ENCODE peak calls at places on chromosomes 7 and 10, in six cellular contexts. E is colonic mucosa, A is AG10803, Z is heart right ventricle, M is Calu3, J is suprapubic skin. C is an unnamed sample.

GRCh38 chr7:158782638-158783490 is 46.4 kb downstream of the ESYT2 start:
- DNase-seq in E (no peak), A (peak), Z (peak), M (peak), J (peak), C (peak)

GRCh38 chr7:139118803-139119485 is 9.4 kb upstream of the ZC3HAV1 start:
- DNase-seq in E (peak), A (no peak), Z (no peak), M (no peak), J (no peak), C (peak)

GRCh38 chr7:8639668-8640067 is 206.3 kb downstream of the NXPH1 start:
- DNase-seq in E (no peak), A (no peak), Z (no peak), M (no peak), J (no peak), C (no peak)

GRCh38 chr7:18552943-18553584 is 57.5 kb downstream of the HDAC9 start:
- DNase-seq in E (no peak), A (no peak), Z (no peak), M (no peak), J (no peak), C (no peak)

GRCh38 chr7:859368-860030 is 16.9 kb upstream of the GET4 start:
- DNase-seq in E (no peak), A (no peak), Z (no peak), M (no peak), J (no peak), C (no peak)

GRCh38 chr7:115676080-115676479 is 354.5 kb downstream of the TFEC start:
- DNase-seq in E (no peak), A (peak), Z (peak), M (peak), J (no peak), C (no peak)

GRCh38 chr7:137081694-137082093 is 213.2 kb downstream of the CHRM2 start:
- DNase-seq in E (peak), A (peak), Z (peak), M (no peak), J (peak), C (no peak)

GRCh38 chr10:74156919-74157289 is 5.9 kb downstream of the ADK start:
- DNase-seq in E (no peak), A (no peak), Z (peak), M (no peak), J (no peak), C (no peak)

GRCh38 chr7:94244760-94245159 is 149.9 kb upstream of the COL1A2 start:
- DNase-seq in E (no peak), A (peak), Z (no peak), M (no peak), J (no peak), C (no peak)

GRCh38 chr10:59360605-59361515 is 1.5 kb downstream of the FAM13C start:
- DNase-seq in E (no peak), A (peak), Z (no peak), M (no peak), J (no peak), C (no peak)

GRCh38 chr7:129843982-129844840 is 108.5 kb downstream of the UBE2H start:
- DNase-seq in E (no peak), A (no peak), Z (no peak), M (no peak), J (no peak), C (peak)

GRCh38 chr7:92758796-92759431 is 77.5 kb downstream of the CDK6 start:
- DNase-seq in E (no peak), A (peak), Z (no peak), M (no peak), J (no peak), C (no peak)

GRCh38 chr7:4845740-4846142 is 16.1 kb downstream of the PAPOLB start:
- DNase-seq in E (no peak), A (peak), Z (no peak), M (no peak), J (no peak), C (no peak)

GRCh38 chr7:7911339-7911738 is 57.3 kb upstream of the GLCCI1 start:
- DNase-seq in E (no peak), A (peak), Z (no peak), M (peak), J (no peak), C (no peak)

GRCh38 chr7:155348806-155349205 is 51.1 kb downstream of the INSIG1 start:
- DNase-seq in E (no peak), A (no peak), Z (no peak), M (no peak), J (peak), C (no peak)

GRCh38 chr10:99325261-99325660 is 3.9 kb upstream of the CNNM1 start:
- DNase-seq in E (no peak), A (no peak), Z (no peak), M (no peak), J (no peak), C (no peak)

DNA sequence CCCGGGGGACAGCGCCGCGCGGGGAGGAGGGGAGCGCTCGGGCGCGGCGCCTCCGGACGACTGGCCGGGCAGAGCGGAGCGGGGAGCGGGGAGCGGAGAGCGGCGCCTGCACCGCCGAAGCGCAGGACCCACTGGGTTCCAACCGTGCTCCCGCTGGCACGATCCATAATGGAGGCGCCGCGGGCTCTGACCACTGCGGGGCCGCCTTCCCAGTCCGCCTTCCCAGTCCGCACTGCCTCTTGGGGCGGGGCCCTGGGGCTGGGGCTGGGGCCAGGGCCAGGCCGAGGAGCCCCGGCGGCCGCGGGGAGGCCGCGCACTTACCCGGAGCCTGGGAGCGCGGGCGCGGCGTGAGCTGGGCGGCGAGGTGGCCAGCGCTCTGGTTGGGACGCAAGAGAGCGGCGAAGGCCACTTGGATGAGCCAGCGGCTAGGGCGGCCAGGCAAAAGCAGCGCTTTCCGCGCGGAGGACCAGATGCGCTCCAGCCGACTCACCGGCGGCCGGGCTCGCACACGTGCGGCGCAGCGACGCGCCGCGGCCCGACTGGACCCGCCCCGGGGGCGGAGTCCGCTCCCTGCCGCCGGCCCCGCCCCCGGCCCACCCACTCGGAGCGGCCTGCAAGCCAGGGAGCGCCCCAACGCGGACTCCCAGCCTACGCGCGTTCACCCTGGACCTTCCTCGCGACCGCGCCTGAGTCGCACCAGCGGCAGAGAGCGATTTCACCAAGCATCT is at the start of gene PUS7:
- DNase-seq in E (peak), A (peak), Z (peak), M (peak), J (peak), C (peak)
- TF ChIP-seq CTCF in E (no peak), A (no peak), Z (no peak), M (no peak), J (no peak), C (no peak)

GRCh38 chr7:96709381-96710228 is at the start of gene SEM1:
- DNase-seq in E (peak), A (peak), Z (peak), M (peak), J (peak), C (peak)
- TF ChIP-seq CTCF in E (no peak), A (no peak), Z (no peak), M (no peak), J (no peak), C (no peak)

DNA sequence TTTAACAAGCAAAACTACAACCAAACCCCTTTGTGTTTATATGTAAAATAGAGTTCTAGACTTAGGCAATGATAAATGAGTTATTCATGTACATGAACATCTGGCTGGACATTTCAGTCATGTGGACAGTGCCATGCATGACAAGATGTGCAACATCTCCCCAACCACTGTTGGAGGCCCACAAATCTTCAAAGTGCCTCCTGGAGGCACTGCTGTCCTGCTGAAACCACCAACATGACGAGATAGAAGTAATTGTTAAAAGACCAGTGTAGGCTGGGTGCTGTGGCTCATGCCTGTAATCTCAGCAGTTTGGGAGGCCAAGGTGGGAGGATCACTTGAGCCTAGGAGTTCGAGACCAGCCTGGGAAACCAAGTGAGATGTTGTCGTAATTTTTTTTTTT is 18.5 kb downstream of the PPIA start:
- DNase-seq in E (no peak), A (no peak), Z (no peak), M (no peak), J (peak), C (no peak)
- TF ChIP-seq CTCF in E (no peak), A (no peak), Z (no peak), M (no peak), J (no peak), C (no peak)

DNA sequence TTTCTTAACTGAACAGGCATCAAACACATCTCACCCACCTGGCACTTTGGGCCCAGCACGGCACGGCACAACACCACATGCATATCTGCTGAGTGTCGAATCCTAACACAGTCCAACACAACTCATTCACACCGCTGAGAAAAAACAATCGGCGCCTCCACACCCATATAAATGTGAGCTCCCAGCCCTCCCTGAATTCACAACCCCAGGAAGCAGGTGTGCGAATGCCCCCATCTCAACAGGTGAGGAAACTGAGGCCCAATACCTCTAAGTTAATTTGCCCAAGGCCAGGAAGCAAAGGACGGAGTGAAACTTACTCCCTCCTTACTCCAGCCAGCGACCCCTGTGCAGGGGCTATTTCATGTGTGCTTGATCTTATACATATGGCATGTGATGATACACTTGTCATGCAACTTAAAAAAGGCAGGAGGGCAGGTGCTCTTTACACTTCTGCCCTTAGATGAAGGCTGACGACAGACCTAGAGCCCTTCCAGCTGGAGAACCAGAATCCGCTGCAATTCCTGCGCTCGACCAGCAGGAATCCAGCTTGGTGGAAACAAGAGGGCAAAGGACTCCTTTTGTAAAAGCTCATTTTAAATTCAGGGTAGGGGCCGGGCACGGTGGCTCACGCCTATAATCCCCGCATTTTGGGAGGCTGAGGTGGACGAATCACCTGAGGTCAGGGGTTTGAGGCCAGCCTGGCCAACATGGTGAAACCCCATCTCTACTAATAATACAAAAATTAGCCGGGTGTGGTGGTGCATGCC is 116.0 kb downstream of the LARP4B start:
- DNase-seq in E (no peak), A (no peak), Z (no peak), M (no peak), J (no peak), C (no peak)
- TF ChIP-seq CTCF in E (no peak), A (no peak), Z (no peak), M (peak), J (no peak), C (no peak)

GRCh38 chr7:27375958-27376357 is 133.4 kb downstream of the EVX1 start:
- DNase-seq in E (no peak), A (no peak), Z (peak), M (no peak), J (no peak), C (no peak)

GRCh38 chr7:27374958-27375841 is 132.6 kb downstream of the EVX1 start:
- DNase-seq in E (no peak), A (no peak), Z (no peak), M (no peak), J (no peak), C (no peak)

GRCh38 chr7:27382307-27382706 is 139.7 kb downstream of the EVX1 start:
- DNase-seq in E (no peak), A (no peak), Z (no peak), M (no peak), J (no peak), C (no peak)

DNA sequence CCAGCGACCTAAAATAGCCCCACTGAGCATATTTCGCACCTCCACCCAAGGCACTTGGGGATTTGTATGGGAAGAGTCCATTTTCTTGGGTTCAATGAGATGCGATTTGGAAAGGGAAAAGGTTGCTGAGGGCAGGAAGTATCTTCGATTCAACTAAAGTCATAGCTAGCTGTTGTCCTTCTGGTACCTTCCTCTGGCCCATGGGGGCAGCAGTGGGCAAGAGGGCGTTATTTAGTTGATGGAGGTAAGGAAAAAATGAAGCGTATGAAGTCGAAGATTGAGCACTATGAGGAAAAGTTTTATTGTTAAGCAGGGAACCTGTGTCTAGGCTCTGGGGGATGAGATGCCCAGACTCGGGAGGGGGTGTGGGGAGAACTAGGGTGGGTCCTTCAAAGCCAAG is 135.4 kb downstream of the EVX1 start:
- DNase-seq in E (no peak), A (no peak), Z (no peak), M (no peak), J (no peak), C (no peak)
- TF ChIP-seq CTCF in E (no peak), A (peak), Z (no peak), M (no peak), J (no peak), C (no peak)

GRCh38 chr10:134743-135600 is at the start of gene ZMYND11:
- DNase-seq in E (peak), A (peak), Z (peak), M (peak), J (peak), C (peak)

GRCh38 chr10:136465-136762 is 1.2 kb downstream of the ZMYND11 start:
- DNase-seq in E (no peak), A (no peak), Z (no peak), M (no peak), J (no peak), C (no peak)

GRCh38 chr10:132961-133898 is 2.0 kb upstream of the ZMYND11 start:
- DNase-seq in E (no peak), A (peak), Z (no peak), M (no peak), J (no peak), C (no peak)

GRCh38 chr10:135601-136464 is 578 bp downstream of the ZMYND11 start:
- DNase-seq in E (peak), A (peak), Z (peak), M (peak), J (peak), C (peak)

GRCh38 chr10:134205-134742 is 981 bp upstream of the ZMYND11 start:
- DNase-seq in E (peak), A (no peak), Z (no peak), M (no peak), J (no peak), C (peak)
- TF ChIP-seq CTCF in E (no peak), A (no peak), Z (no peak), M (no peak), J (no peak), C (no peak)

DNA sequence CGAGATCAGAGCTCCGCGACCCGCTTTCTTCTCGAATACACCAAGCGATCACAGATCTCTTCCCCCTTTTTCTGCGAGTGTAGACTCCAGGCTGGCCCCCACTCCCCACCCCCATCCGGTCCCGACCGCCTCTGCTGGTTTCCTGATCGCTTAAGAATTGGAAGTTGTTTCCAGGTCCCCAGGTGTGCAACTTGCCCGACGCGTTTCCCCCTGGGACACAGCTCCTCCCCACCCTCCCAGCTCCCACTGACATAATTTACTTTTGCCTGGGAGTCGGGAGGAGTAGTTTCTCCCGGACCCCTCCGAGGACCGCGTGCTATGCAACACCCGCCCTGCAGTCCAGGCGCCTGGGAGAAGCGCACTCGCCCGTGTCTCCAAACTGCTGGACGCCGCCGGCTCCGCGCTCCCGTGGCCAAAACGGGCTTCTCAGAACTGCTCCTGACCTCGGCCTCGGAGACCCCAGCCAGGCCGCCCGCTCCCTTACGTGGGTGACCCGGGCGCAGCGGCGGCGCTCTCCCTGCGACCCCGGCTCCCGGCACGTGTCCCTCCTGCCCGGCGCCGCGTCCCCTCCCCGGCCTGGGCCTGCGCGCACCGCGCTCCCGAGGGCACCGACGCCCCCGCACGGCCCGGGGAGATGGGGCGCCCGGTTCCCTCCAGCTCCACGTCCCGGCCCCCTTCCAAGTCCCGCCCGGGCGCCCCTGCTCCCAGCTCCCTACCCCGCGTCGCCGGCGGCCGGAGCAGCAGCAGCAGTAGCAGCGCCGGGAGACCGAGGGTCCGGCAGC is 463 bp downstream of the IL15RA start:
- DNase-seq in E (peak), A (peak), Z (peak), M (peak), J (peak), C (peak)
- TF ChIP-seq CTCF in E (no peak), A (no peak), Z (no peak), M (no peak), J (no peak), C (no peak)

DNA sequence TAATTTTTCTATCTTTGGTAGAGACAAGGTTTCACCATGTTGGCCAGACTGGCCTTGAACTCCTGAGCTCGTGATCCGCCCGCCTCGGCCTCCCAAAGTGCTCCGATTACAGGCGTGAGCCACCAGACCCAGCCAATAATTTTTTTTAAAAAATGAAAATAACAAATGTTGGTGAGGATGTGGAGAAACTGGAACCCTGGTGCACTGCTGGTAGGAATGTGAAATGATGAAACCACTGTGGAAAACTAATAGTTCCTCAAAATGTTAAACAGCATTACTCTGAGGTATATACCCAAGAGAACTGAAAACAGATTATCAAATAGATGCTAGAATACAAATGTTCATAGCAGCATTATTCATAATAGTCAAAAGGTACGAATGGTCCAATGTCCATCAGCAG is 23.0 kb upstream of the YWHAG start:
- DNase-seq in E (no peak), A (no peak), Z (no peak), M (no peak), J (no peak), C (no peak)
- TF ChIP-seq CTCF in E (no peak), A (peak), Z (no peak), M (no peak), J (no peak), C (no peak)

GRCh38 chr10:46028584-46029570 is 1.5 kb downstream of the NCOA4 start:
- DNase-seq in E (peak), A (peak), Z (peak), M (peak), J (no peak), C (peak)

GRCh38 chr10:46026106-46026505 is 4.3 kb downstream of the NCOA4 start:
- DNase-seq in E (no peak), A (peak), Z (no peak), M (no peak), J (no peak), C (no peak)

GRCh38 chr10:46031648-46032532 is 1.5 kb upstream of the NCOA4 start:
- DNase-seq in E (no peak), A (no peak), Z (no peak), M (no peak), J (no peak), C (no peak)

GRCh38 chr10:46033602-46034011 is 3.2 kb upstream of the NCOA4 start:
- DNase-seq in E (no peak), A (peak), Z (no peak), M (peak), J (no peak), C (no peak)

DNA sequence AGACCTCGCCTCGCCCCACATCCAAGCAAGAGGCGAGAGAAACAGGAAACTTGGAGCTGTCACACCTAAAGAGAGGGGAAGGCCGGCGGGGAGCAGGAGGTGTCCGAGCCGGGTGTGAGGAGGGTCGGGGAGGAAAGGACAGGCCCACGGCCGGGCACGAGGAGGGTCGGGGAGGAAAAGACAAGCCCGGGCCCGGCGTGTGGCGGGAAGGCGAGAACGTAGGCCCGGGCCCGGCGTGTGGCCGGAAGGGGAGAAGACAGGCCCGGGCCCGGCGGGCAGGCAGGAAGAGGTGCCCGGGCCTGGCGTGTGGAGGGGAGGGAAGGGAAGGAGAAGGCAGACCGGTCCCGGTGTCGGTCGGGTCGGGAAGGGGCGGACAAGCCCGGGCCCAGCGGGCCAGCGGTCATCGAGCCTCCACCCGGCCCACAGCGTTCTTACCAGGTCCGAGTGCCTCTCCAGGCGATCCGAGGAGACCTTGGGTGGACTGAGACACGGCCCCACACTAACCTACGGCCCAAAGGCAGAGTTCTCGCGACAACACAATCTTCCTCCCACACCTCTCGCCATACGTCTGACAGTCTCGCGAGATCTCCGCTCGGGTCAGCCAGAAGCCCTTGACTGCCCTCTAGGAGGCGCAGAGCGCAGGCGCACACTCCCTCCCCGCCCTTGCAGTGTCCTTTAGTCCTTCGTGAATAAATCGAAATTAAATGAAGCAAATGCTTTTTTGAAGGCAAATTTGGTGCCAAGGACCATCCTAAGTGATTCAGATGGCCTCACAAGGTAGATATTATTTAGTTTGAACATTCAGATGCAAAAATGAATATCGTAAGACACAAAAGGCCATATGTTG is at the start of gene NCOA4:
- DNase-seq in E (peak), A (peak), Z (peak), M (peak), J (peak), C (peak)
- TF ChIP-seq CTCF in E (peak), A (peak), Z (peak), M (peak), J (peak), C (peak)

C was measured in activated CD8-positive, alpha-beta T cell treated with anti-CD3 and anti-CD28 coated beads for 36 hours.